ENCODE peak calls at places on chromosome 18, in seven cellular contexts. B is HCT116, M is A549, K is cardiac muscle cell, N is PC-9, E is mammary epithelial cell, C is dorsolateral prefrontal cortex. Q is an unnamed sample.

GRCh38 chr18:33744032-33744697 is 166.1 kb downstream of the ASXL3 start:
- DNase-seq in B (no peak), M (no peak), K (no peak), N (no peak), E (no peak), C (no peak), Q (no peak)

GRCh38 chr18:80034852-80035406 is 695 bp downstream of the RBFA start:
- DNase-seq in B (no peak), M (no peak), K (peak; percentile 13), N (no peak), E (peak; percentile 6), C (no peak), Q (no peak)

GRCh38 chr18:1585881-1586488 is 681.3 kb downstream of the ADCYAP1 start:
- DNase-seq in B (peak; percentile 32), M (peak; percentile 13), K (peak; percentile 57), N (no peak), E (peak; percentile 13), C (no peak), Q (no peak)

GRCh38 chr18:59881728-59882685 is 17.8 kb upstream of the PMAIP1 start:
- DNase-seq in B (no peak), M (peak; percentile 64), K (peak; percentile 67), N (peak; percentile 50), E (peak; percentile 12), C (no peak), Q (no peak)

GRCh38 chr18:61998957-61999356 is 106.2 kb upstream of the RNF152 start:
- DNase-seq in B (no peak), M (no peak), K (peak; percentile 71), N (no peak), E (peak; percentile 74), C (no peak), Q (no peak)

GRCh38 chr18:76491801-76492668 is 3.0 kb downstream of the ZNF516 start:
- DNase-seq in B (no peak), M (peak; percentile 40), K (peak; percentile 48), N (no peak), E (peak; percentile 56), C (no peak), Q (peak; percentile 73)

GRCh38 chr18:48590678-48591077 is 51.8 kb downstream of the CTIF start:
- DNase-seq in B (peak; percentile 2), M (peak; percentile 43), K (peak; percentile 86), N (no peak), E (peak; percentile 42), C (no peak), Q (no peak)

GRCh38 chr18:70649683-70650082 is 360.8 kb downstream of the SOCS6 start:
- DNase-seq in B (no peak), M (no peak), K (no peak), N (no peak), E (no peak), C (no peak), Q (no peak)

GRCh38 chr18:75478996-75479870 is 51.7 kb upstream of the SMIM21 start:
- DNase-seq in B (peak; percentile 51), M (peak; percentile 17), K (peak; percentile 78), N (no peak), E (peak; percentile 40), C (no peak), Q (no peak)

GRCh38 chr18:22710628-22711380 is 222.3 kb upstream of the RBBP8 start:
- DNase-seq in B (no peak), M (peak; percentile 75), K (peak; percentile 71), N (peak; percentile 37), E (peak; percentile 67), C (no peak), Q (peak; percentile 12)

GRCh38 chr18:69401475-69402218 is 959 bp downstream of the DOK6 start:
- DNase-seq in B (no peak), M (peak; percentile 2), K (peak; percentile 40), N (no peak), E (no peak), C (no peak), Q (no peak)

GRCh38 chr18:48077291-48077690 is 146.8 kb upstream of the SMAD2 start:
- DNase-seq in B (no peak), M (no peak), K (no peak), N (no peak), E (peak; percentile 46), C (no peak), Q (no peak)

GRCh38 chr18:43129946-43130523 is 14.6 kb upstream of the RIT2 start:
- DNase-seq in B (no peak), M (no peak), K (peak; percentile 7), N (no peak), E (peak; percentile 1), C (no peak), Q (no peak)

GRCh38 chr18:79962311-79962710 is 2.1 kb upstream of the HSBP1L1 start:
- DNase-seq in B (peak; percentile 33), M (no peak), K (peak; percentile 27), N (peak; percentile 75), E (peak; percentile 79), C (no peak), Q (no peak)

GRCh38 chr18:67525328-67526110 is 9.0 kb upstream of the DSEL start:
- DNase-seq in B (no peak), M (peak; percentile 61), K (peak; percentile 99), N (peak; percentile 66), E (peak; percentile 89), C (no peak), Q (peak; percentile 53)

GRCh38 chr18:24964213-24964612 is 387.8 kb downstream of the ZNF521 start:
- DNase-seq in B (no peak), M (no peak), K (no peak), N (no peak), E (peak; percentile 4), C (no peak), Q (no peak)

GRCh38 chr18:45828917-45829811 is 3.7 kb downstream of the SIGLEC15 start:
- DNase-seq in B (no peak), M (no peak), K (no peak), N (peak; percentile 74), E (no peak), C (no peak), Q (no peak)

DNA sequence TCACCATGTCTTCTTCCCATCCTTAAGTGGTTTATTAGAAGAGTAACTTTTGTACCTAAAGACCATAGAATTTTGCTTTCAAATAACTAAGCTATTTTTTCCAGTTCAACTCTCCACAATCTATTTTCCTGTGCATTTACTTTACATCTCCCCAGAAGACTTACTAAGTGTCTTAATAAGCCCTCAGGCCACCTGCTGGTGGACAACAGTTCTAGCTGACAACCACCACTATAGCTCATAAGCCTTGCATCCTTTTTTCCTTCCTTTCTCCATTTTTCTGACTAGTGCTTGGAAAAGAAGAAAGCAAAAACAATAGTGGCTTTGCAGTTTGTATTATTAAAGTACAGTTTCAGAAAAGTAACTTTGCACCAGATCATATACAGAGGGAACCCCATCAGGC is 149.5 kb upstream of the TMEM200C start:
- DNase-seq in B (no peak), M (no peak), K (peak; percentile 7), N (no peak), E (no peak), C (no peak), Q (no peak)
- TF ChIP-seq CTCF in B (no peak), M (no peak), K (peak; percentile 16), N (peak; percentile 29), E (no peak), C (no peak), Q (no peak)

GRCh38 chr18:27780061-27780740 is 396.7 kb downstream of the CDH2 start:
- DNase-seq in B (no peak), M (no peak), K (peak; percentile 29), N (no peak), E (no peak), C (no peak), Q (no peak)
- H3K27ac ChIP-seq in B (no peak overlapping the region), M (no peak overlapping the region), K (no peak overlapping the region), N (no peak overlapping the region), E (no peak overlapping the region), C (no peak overlapping the region), Q (no peak overlapping the region)

GRCh38 chr18:31821452-31822171 is 60.9 kb upstream of the SLC25A52 start:
- DNase-seq in B (no peak), M (no peak), K (peak; percentile 21), N (no peak), E (no peak), C (no peak), Q (no peak)

GRCh38 chr18:31819106-31819924 is 58.6 kb upstream of the SLC25A52 start:
- DNase-seq in B (peak; percentile 39), M (peak; percentile 44), K (peak; percentile 75), N (peak; percentile 1), E (peak; percentile 37), C (no peak), Q (no peak)

GRCh38 chr18:31825772-31826171 is 65.1 kb upstream of the SLC25A52 start:
- DNase-seq in B (no peak), M (no peak), K (no peak), N (no peak), E (no peak), C (no peak), Q (no peak)

DNA sequence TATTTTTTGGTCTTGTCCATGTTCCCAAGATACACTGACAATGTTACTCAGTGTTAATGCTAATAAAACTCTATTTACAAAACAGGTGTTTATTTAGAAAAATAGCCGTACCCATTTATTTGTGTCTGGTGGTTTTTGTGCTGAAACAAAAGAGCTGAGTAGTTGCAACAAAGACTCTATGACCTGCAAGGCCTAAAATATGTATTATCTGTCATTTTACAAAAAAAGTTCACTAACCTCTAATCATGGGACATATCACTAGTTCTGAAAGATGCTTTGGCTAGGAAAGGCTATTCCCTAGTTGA is 59.2 kb upstream of the SLC25A52 start:
- DNase-seq in B (no peak), M (no peak), K (no peak), N (no peak), E (no peak), C (no peak), Q (no peak)
- TF ChIP-seq CTCF in B (no peak), M (no peak), K (no peak), N (peak; percentile 31), E (no peak), C (no peak), Q (no peak)

DNA sequence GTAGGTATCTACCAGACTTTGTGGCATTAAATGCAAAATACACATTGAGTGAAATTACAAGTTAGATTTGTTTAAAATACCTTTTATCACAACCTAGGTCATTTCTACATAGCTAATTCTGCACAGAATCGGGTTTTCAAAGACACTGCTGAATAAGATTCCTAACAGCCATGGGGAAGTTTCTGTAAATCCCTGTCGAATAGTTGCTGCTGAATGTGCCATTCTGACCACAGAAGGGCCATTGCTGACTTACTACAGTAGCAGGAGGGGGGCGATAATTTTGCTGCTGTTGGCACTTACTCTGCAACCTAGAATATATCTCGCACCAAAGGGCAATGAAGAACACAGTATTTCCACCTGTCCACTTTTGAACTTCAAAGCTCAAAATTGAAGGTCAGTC is 232.8 kb downstream of the TCF4 start:
- DNase-seq in B (no peak), M (no peak), K (no peak), N (no peak), E (no peak), C (no peak), Q (no peak)
- H3K27ac ChIP-seq in B (no peak overlapping the region), M (no peak overlapping the region), K (no peak overlapping the region), N (no peak overlapping the region), E (no peak overlapping the region), C (peak overlapping the region; percentile 96), Q (no peak overlapping the region)

GRCh38 chr18:58194028-58194427 is 150.0 kb downstream of the NEDD4L start:
- DNase-seq in B (no peak), M (no peak), K (no peak), N (no peak), E (no peak), C (no peak), Q (peak; percentile 58)
- TF ChIP-seq CTCF in B (peak; percentile 58), M (no peak), K (peak; percentile 31), N (no peak), E (peak; percentile 27), C (no peak), Q (peak; percentile 14)